ENCODE peak calls at places on chromosomes 5 and 9, in eight cellular contexts. K is stimulated activated CD4-positive, alpha-beta T cell treated with anti-CD3 and anti-CD28 coated beads, TNF-alpha, amount 100 ng/mL, for 4 hours; S is CD4-positive, alpha-beta T cell; H is cardiac muscle cell; V is activated naive CD4-positive, alpha-beta T cell; Q is hypothalamus; W is activated T-cell treated with anti-CD3 and anti-CD28 coated beads, Interleukin-2, amount 50 U/mL, for 1 hour; R is brain microvascular endothelial cell. P is an unnamed sample.

GRCh38 chr5:142829821-142830220 is 59.6 kb downstream of the ARHGAP26 start:
- DNase-seq in W (no peak), R (peak), S (no peak), V (no peak), H (no peak), Q (no peak), K (no peak), P (no peak)

GRCh38 chr9:63817622-63818518 is 1467.1 kb downstream of the FOXD4L5 start:
- DNase-seq in K (peak), Q (no peak), H (peak), S (peak), W (peak), R (peak), V (no peak), P (no peak)

GRCh38 chr5:174355995-174356394 is 310.5 kb downstream of the NSG2 start:
- DNase-seq in R (no peak), S (no peak), H (no peak), W (no peak), V (no peak), Q (no peak), K (no peak), P (no peak)

GRCh38 chr9:120886490-120886967 is 9.5 kb upstream of the PHF19 start:
- DNase-seq in H (no peak), R (peak), K (no peak), V (no peak), Q (no peak), S (no peak), W (no peak), P (no peak)

GRCh38 chr5:148469446-148470062 is 85.8 kb downstream of the FBXO38 start:
- DNase-seq in S (no peak), H (no peak), K (no peak), V (no peak), Q (peak), W (no peak), R (peak), P (no peak)

GRCh38 chr5:132776077-132776931 is 735 bp downstream of the SEPTIN8 start:
- DNase-seq in H (peak), V (no peak), Q (peak), S (no peak), R (peak), K (no peak), W (no peak), P (no peak)

GRCh38 chr5:149776376-149777305 is 46.5 kb downstream of the PPARGC1B start:
- DNase-seq in K (no peak), V (no peak), H (no peak), R (no peak), Q (no peak), S (no peak), W (no peak), P (no peak)

GRCh38 chr5:72197393-72197792 is 90.1 kb downstream of the MAP1B start:
- DNase-seq in Q (no peak), R (no peak), K (no peak), H (no peak), W (no peak), S (no peak), V (no peak), P (no peak)

GRCh38 chr9:130825809-130826208 is 9.2 kb upstream of the ABL1 start:
- DNase-seq in H (no peak), Q (no peak), V (no peak), S (no peak), R (no peak), W (no peak), K (no peak), P (no peak)

GRCh38 chr9:88697764-88698436 is 162.9 kb downstream of the NXNL2 start:
- DNase-seq in K (no peak), H (no peak), Q (no peak), R (no peak), S (no peak), V (no peak), W (no peak), P (no peak)

GRCh38 chr9:134024393-134024792 is 888 bp upstream of the BRD3OS start:
- DNase-seq in H (no peak), R (no peak), K (no peak), S (no peak), W (no peak), V (no peak), Q (no peak), P (no peak)

GRCh38 chr9:110179734-110180133 is 28.2 kb downstream of the C9orf152 start:
- DNase-seq in V (no peak), R (peak), K (no peak), H (no peak), S (no peak), Q (no peak), W (no peak), P (no peak)

GRCh38 chr5:60842859-60843692 is 993 bp downstream of the ELOVL7 start:
- DNase-seq in K (no peak), H (peak), Q (peak), R (no peak), V (no peak), S (no peak), W (no peak), P (no peak)

GRCh38 chr9:14924821-14925220 is 14.6 kb upstream of the FREM1 start:
- DNase-seq in V (no peak), K (no peak), Q (no peak), S (no peak), H (no peak), W (no peak), R (peak), P (no peak)

GRCh38 chr5:113489299-113489698 is 1.0 kb upstream of the MCC start:
- DNase-seq in S (no peak), R (peak), Q (no peak), H (no peak), K (no peak), V (no peak), W (no peak), P (no peak)

GRCh38 chr5:33772276-33772990 is 119.4 kb downstream of the ADAMTS12 start:
- DNase-seq in K (no peak), R (no peak), S (no peak), W (no peak), H (peak), Q (no peak), V (no peak), P (no peak)

GRCh38 chr9:123424552-123425225 is 68.7 kb downstream of the CRB2 start:
- DNase-seq in V (no peak), Q (no peak), H (no peak), W (no peak), S (no peak), R (no peak), K (no peak), P (no peak)

GRCh38 chr5:134427540-134428041 is 15.9 kb upstream of the CDKN2AIPNL start:
- DNase-seq in R (no peak), V (no peak), S (no peak), W (no peak), H (no peak), Q (no peak), K (no peak), P (no peak)

GRCh38 chr9:35229066-35229778 is 67.4 kb downstream of the UNC13B start:
- DNase-seq in H (no peak), R (no peak), S (no peak), W (no peak), Q (no peak), V (no peak), K (no peak), P (no peak)

GRCh38 chr5:6185574-6185973 is 192.8 kb downstream of the MED10 start:
- DNase-seq in H (no peak), R (no peak), K (no peak), V (no peak), W (no peak), S (no peak), Q (no peak), P (no peak)

GRCh38 chr5:150329881-150330876 is 27.3 kb upstream of the TCOF1 start:
- DNase-seq in Q (no peak), R (no peak), V (no peak), W (no peak), H (no peak), K (no peak), S (no peak), P (no peak)

GRCh38 chr5:181109489-181110013 is 21.4 kb downstream of the OR2V1 start:
- DNase-seq in Q (no peak), S (no peak), H (no peak), R (no peak), K (no peak), V (no peak), W (no peak), P (no peak)

GRCh38 chr5:1008451-1009358 is at the start of gene NKD2:
- DNase-seq in W (peak), R (no peak), S (peak), V (peak), Q (peak), K (peak), H (peak), P (peak)

GRCh38 chr5:173032730-173033129 is 23.4 kb upstream of the CREBRF start:
- DNase-seq in S (no peak), K (no peak), W (no peak), H (no peak), V (no peak), Q (no peak), R (no peak), P (no peak)

GRCh38 chr5:133952729-133953567 is 15.5 kb downstream of the C5orf15 start:
- DNase-seq in Q (no peak), S (no peak), W (no peak), R (peak), V (no peak), K (no peak), H (no peak), P (no peak)

GRCh38 chr9:68496356-68496755 is 44.3 kb downstream of the TMEM252 start:
- DNase-seq in H (no peak), R (no peak), W (no peak), S (no peak), V (no peak), Q (no peak), K (no peak), P (no peak)

GRCh38 chr5:97544279-97545077 is 361.4 kb upstream of the RIOK2 start:
- DNase-seq in S (no peak), H (no peak), Q (no peak), W (no peak), R (no peak), V (no peak), K (no peak), P (no peak)

GRCh38 chr5:136082390-136083193 is 50.1 kb upstream of the SMAD5 start:
- DNase-seq in H (peak), Q (peak), R (peak), V (no peak), K (no peak), S (peak), W (peak), P (peak)

GRCh38 chr5:112625586-112625985 is 112.1 kb upstream of the APC start:
- DNase-seq in H (no peak), Q (no peak), V (no peak), R (no peak), W (no peak), S (no peak), K (no peak), P (no peak)

GRCh38 chr5:43646997-43647396 is 44.0 kb downstream of the NNT start:
- DNase-seq in Q (no peak), W (no peak), V (no peak), S (no peak), R (no peak), K (no peak), H (no peak), P (no peak)

GRCh38 chr5:112250551-112250950 is 168.5 kb downstream of the EPB41L4A start:
- DNase-seq in H (no peak), Q (no peak), V (no peak), W (no peak), R (no peak), K (no peak), S (no peak), P (no peak)

GRCh38 chr9:5620494-5620893 is 8.4 kb upstream of the RIC1 start:
- DNase-seq in R (no peak), S (no peak), W (no peak), H (no peak), V (no peak), K (no peak), Q (no peak), P (no peak)

GRCh38 chr5:15752886-15753285 is 252.9 kb downstream of the FBXL7 start:
- DNase-seq in R (peak), W (no peak), S (no peak), V (no peak), Q (peak), K (no peak), H (no peak), P (no peak)

GRCh38 chr9:86749530-86750275 is 197.6 kb downstream of the GAS1 start:
- DNase-seq in Q (peak), S (no peak), R (peak), V (no peak), H (peak), K (no peak), W (no peak), P (no peak)